ENCODE peak calls at places on chromosomes 12 and 14, in four cellular contexts. U is fibroblast of lung, J is body of pancreas, K is HepG2. W is an unnamed sample.

GRCh38 chr12:107325075-107325474 is 231.7 kb upstream of the CRY1 start:
- DNase-seq in U (no peak), J (no peak), K (no peak), W (no peak)

GRCh38 chr14:25953532-25954144 is 644.2 kb downstream of the NOVA1 start:
- DNase-seq in U (peak), J (peak), K (no peak), W (peak)

GRCh38 chr12:42468341-42468821 is 121.2 kb downstream of the PRICKLE1 start:
- DNase-seq in U (no peak), J (no peak), K (no peak), W (no peak)

GRCh38 chr12:107415834-107416233 is 269.8 kb upstream of the PWP1 start:
- DNase-seq in U (no peak), J (no peak), K (no peak), W (peak)

GRCh38 chr14:99188721-99189120 is 83.3 kb downstream of the BCL11B start:
- DNase-seq in U (no peak), J (no peak), K (no peak), W (no peak)

GRCh38 chr14:68449565-68450295 is 343.1 kb downstream of the ZFP36L1 start:
- DNase-seq in U (no peak), J (no peak), K (no peak), W (no peak)

GRCh38 chr12:95966287-95966870 is 23.2 kb downstream of the AMDHD1 start:
- DNase-seq in U (no peak), J (no peak), K (peak), W (no peak)

GRCh38 chr14:54364555-54365415 is 32.0 kb upstream of the CDKN3 start:
- DNase-seq in U (peak), J (peak), K (peak), W (peak)

GRCh38 chr14:24274101-24274543 is 2.7 kb upstream of the RABGGTA start:
- DNase-seq in U (no peak), J (peak), K (no peak), W (no peak)

GRCh38 chr12:68180792-68181744 is 21.5 kb upstream of the IFNG start:
- DNase-seq in U (no peak), J (peak), K (no peak), W (no peak)

GRCh38 chr12:3832738-3833137 is 40.5 kb downstream of the PARP11 start:
- DNase-seq in U (peak), J (no peak), K (peak), W (no peak)

GRCh38 chr12:126706300-126706699 is 1560.7 kb upstream of the TMEM132C start:
- DNase-seq in U (no peak), J (no peak), K (no peak), W (no peak)

GRCh38 chr12:94336201-94336915 is 123.3 kb downstream of the CEP83 start:
- DNase-seq in U (peak), J (no peak), K (no peak), W (peak)

GRCh38 chr14:33551963-33552362 is 398.9 kb downstream of the EGLN3 start:
- DNase-seq in U (no peak), J (no peak), K (no peak), W (no peak)

GRCh38 chr14:28656704-28657255 is 109.8 kb upstream of the FOXG1 start:
- DNase-seq in U (no peak), J (no peak), K (no peak), W (no peak)

GRCh38 chr12:113220593-113221180 is 577 bp upstream of the TPCN1 start:
- DNase-seq in U (no peak), J (no peak), K (no peak), W (no peak)

DNA sequence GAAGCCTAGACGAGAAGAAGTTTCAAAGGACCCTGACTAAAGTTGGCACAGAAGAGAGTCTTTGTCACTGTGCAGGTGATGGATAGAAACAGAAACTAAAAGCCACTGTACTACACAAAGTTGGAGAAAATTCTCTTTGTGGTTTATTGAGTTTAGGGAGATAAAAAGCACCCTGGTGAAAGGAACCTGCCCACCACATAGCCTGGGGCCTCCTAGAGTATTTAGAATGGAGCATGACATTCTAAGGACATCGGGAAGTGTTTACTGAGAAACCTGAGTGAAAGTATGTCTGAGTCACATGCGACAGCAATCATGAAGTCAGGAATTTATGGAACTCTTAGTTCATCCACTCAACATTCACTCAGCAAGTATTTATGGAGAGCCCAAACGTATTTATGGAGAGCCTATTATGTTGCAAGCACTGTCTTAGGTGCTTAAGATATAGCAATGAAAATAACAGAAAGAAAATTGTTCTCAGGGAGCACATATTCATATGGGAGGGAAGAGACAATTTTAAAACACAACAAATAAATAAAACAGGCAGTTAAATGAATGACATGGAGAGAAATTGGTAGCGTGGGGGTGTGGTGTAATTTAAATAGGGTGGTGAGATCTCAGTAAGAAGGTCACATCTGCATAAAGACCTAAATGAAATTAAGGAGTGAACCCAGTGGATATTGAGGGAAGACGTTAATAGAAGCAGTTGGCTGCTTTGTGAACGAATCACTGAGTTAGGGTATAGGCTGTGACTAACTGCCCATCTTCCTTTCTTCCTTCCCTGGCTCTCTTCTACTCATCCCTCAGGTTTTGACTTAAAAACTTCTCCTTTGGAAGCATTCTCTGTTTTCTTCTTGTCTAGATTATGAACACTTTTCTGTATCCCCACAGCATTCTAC is 65.0 kb downstream of the BTG1 start:
- DNase-seq in U (peak), J (no peak), K (no peak), W (peak)
- H3K4me3 ChIP-seq in U (no peak), J (no peak), K (no peak), W (peak)

GRCh38 chr12:64801381-64801780 is 23.1 kb upstream of the TBC1D30 start:
- DNase-seq in U (peak), J (no peak), K (no peak), W (no peak)
- TF ChIP-seq CTCF in U (peak), J (no peak), K (no peak), W (no peak)

GRCh38 chr14:74921987-74922751 is 891 bp downstream of the RPS6KL1 start:
- DNase-seq in U (no peak), J (no peak), K (no peak), W (no peak)
- H3K4me3 ChIP-seq in U (peak), J (peak), K (peak), W (no peak)

DNA sequence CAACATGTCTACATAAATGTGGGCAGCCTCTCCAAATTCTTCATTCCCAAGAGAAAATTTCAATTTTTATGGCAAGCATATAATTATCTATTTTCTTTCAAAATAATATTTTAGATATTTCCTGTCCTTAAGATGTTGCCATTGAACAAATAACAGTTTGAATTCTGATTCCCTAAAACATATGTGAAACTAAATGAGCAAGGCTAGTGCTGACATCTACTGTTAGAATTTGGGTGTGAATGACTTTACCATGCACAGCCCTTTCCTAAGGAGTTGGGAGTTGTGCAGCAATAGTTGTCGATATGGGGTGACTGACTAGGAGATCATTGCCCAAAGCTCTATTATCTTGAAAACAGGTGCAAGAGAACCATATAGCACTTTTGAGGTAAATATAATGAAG is 108.2 kb upstream of the SLC38A4 start:
- DNase-seq in U (peak), J (peak), K (peak), W (peak)
- TF ChIP-seq CTCF in U (peak), J (peak), K (peak), W (peak)

GRCh38 chr12:53254816-53255545 is 13.1 kb upstream of the ESPL1 start:
- DNase-seq in U (no peak), J (no peak), K (no peak), W (no peak)

GRCh38 chr12:53255993-53256392 is 12.1 kb upstream of the ESPL1 start:
- DNase-seq in U (no peak), J (no peak), K (no peak), W (no peak)

GRCh38 chr12:53252349-53252916 is 15.7 kb upstream of the ESPL1 start:
- DNase-seq in U (no peak), J (peak), K (no peak), W (no peak)

GRCh38 chr12:53251477-53252348 is 16.4 kb upstream of the ESPL1 start:
- DNase-seq in U (peak), J (peak), K (peak), W (peak)

DNA sequence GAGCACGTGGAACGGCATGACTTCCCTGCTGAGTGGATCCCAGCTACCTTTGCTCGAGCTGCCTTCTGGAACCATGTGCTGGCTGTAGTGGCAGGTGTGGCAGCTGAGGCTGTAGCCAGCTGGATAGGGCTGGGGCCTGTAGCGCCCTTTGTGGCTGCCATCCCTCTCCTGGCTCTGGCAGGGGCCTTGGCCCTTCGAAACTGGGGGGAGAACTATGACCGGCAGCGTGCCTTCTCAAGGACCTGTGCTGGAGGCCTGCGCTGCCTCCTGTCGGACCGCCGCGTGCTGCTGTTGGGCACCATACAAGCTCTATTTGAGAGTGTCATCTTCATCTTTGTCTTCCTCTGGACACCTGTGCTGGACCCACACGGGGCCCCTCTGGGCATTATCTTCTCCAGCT is 14.8 kb upstream of the ESPL1 start:
- DNase-seq in U (no peak), J (no peak), K (no peak), W (no peak)
- H3K4me3 ChIP-seq in U (peak), J (no peak), K (no peak), W (peak)

DNA sequence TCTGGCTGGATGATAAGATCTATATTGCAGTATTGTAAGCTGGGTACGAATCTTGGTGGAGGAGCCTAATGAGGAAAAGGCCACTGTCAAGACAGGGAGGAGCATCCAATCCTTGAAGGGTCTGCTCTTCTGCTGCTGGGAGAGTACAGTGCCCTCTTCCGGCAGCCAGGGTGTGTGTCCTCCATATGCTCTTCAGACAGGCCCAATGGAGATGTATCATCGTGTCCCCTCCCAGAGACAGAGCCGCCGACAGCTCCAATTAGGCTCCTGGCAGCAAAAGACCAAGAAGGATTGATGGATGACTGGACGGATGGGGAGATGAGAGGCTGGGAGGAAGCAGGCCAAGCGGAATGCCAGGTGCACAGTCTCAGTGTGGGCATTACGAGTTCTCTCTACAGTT is 51.6 kb upstream of the PIWIL1 start:
- DNase-seq in U (no peak), J (no peak), K (peak), W (no peak)
- TF ChIP-seq CTCF in U (no peak), J (no peak), K (peak), W (no peak)

GRCh38 chr12:54054442-54055332 is 1.1 kb downstream of the HOXC4 start:
- DNase-seq in U (no peak), J (no peak), K (no peak), W (no peak)
- H3K4me3 ChIP-seq in U (peak), J (no peak), K (no peak), W (no peak)

GRCh38 chr14:70993931-70994330 is 86.7 kb downstream of the PCNX1 start:
- DNase-seq in U (no peak), J (no peak), K (no peak), W (no peak)

GRCh38 chr14:70999117-70999516 is 91.9 kb downstream of the PCNX1 start:
- DNase-seq in U (no peak), J (no peak), K (no peak), W (no peak)

GRCh38 chr14:70995671-70996070 is 88.4 kb downstream of the PCNX1 start:
- DNase-seq in U (no peak), J (no peak), K (peak), W (no peak)
- TF ChIP-seq CTCF in U (no peak), J (no peak), K (no peak), W (no peak)

DNA sequence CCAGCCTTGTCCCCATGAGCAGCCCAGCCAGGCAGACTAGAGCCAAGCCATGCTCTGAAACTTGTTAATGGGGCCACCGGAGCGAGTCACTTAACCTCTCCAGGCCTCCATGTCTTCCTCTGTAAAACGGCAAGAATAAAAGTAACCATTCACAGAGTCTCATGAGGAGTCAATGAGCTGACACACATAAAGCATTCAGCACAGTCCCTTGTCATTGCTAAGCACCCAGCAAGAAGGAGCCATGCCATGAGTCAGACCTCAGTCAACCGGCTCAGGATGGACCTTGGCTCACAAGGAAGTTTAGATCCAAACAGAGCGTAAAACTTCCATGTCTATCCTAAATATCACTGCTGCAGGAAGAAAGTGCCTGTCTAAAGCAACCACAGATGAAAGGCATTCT is 10.6 kb downstream of the FICD start:
- DNase-seq in U (no peak), J (no peak), K (no peak), W (peak)
- H3K4me3 ChIP-seq in U (no peak), J (no peak), K (no peak), W (no peak)

W was measured in foreskin fibroblast.